ENCODE peak calls at places on chromosome 12, in four cellular contexts. D is activated CD8-positive, alpha-beta T cell treated with anti-CD3 and anti-CD28 coated beads for 36 hours; F is GM04503; M is upper lobe of right lung. W is an unnamed sample.

GRCh38 chr12:111322336-111323250 is 46.3 kb downstream of the PHETA1 start:
- DNase-seq in D (no peak), F (no peak), M (no peak), W (peak)

GRCh38 chr12:10959777-10960176 is 20.7 kb upstream of the TAS2R14 start:
- DNase-seq in D (peak), F (no peak), M (no peak), W (no peak)

GRCh38 chr12:84986586-84986985 is 49.5 kb downstream of the TSPAN19 start:
- DNase-seq in D (no peak), F (no peak), M (no peak), W (no peak)

GRCh38 chr12:131816495-131816894 is 11.7 kb upstream of the MMP17 start:
- DNase-seq in D (no peak), F (no peak), M (no peak), W (no peak)

GRCh38 chr12:131869871-131870418 is 24.5 kb upstream of the ULK1 start:
- DNase-seq in D (no peak), F (peak), M (no peak), W (peak)

GRCh38 chr12:101039848-101040531 is 170.0 kb downstream of the SLC5A8 start:
- DNase-seq in D (no peak), F (no peak), M (no peak), W (no peak)

GRCh38 chr12:119154435-119154818 is 24.3 kb upstream of the HSPB8 start:
- DNase-seq in D (peak), F (no peak), M (no peak), W (no peak)

GRCh38 chr12:62481843-62482540 is 15.4 kb downstream of the MON2 start:
- DNase-seq in D (no peak), F (no peak), M (no peak), W (no peak)

GRCh38 chr12:12091977-12092663 is 21.4 kb downstream of the BCL2L14 start:
- DNase-seq in D (no peak), F (no peak), M (no peak), W (no peak)

GRCh38 chr12:50221228-50222008 is 54.2 kb upstream of the CERS5 start:
- DNase-seq in D (no peak), F (peak), M (no peak), W (no peak)

GRCh38 chr12:42589465-42590323 is at the start of gene PRICKLE1:
- DNase-seq in D (peak), F (no peak), M (peak), W (peak)

GRCh38 chr12:53532026-53532425 is 24.7 kb upstream of the NPFF start:
- DNase-seq in D (no peak), F (no peak), M (no peak), W (no peak)

GRCh38 chr12:42086021-42086420 is 58.7 kb downstream of the GXYLT1 start:
- DNase-seq in D (no peak), F (no peak), M (no peak), W (no peak)

GRCh38 chr12:122225683-122226365 is at the start of gene DIABLO:
- DNase-seq in D (peak), F (peak), M (peak), W (peak)

GRCh38 chr12:56234746-56235436 is 5.0 kb downstream of the SLC39A5 start:
- DNase-seq in D (no peak), F (no peak), M (no peak), W (no peak)

GRCh38 chr12:78622529-78623221 is 241.9 kb upstream of the SYT1 start:
- DNase-seq in D (no peak), F (no peak), M (no peak), W (no peak)

GRCh38 chr12:49309361-49309760 is 13.7 kb upstream of the TROAP start:
- DNase-seq in D (no peak), F (no peak), M (peak), W (no peak)

GRCh38 chr12:32051511-32052299 is 54.9 kb upstream of the BICD1 start:
- DNase-seq in D (peak), F (peak), M (no peak), W (no peak)

GRCh38 chr12:106247731-106248176 is at the start of gene CKAP4:
- DNase-seq in D (peak), F (peak), M (peak), W (peak)

GRCh38 chr12:81212996-81213696 is 135.3 kb downstream of the ACSS3 start:
- DNase-seq in D (no peak), F (no peak), M (no peak), W (no peak)

GRCh38 chr12:46908236-46908935 is 82.6 kb upstream of the SLC38A4 start:
- DNase-seq in D (no peak), F (no peak), M (no peak), W (no peak)

GRCh38 chr12:95385646-95386045 is 88.3 kb upstream of the METAP2 start:
- DNase-seq in D (no peak), F (no peak), M (no peak), W (no peak)

GRCh38 chr12:101780599-101780998 is 41.3 kb upstream of the SYCP3 start:
- DNase-seq in D (no peak), F (no peak), M (no peak), W (no peak)

GRCh38 chr12:12539411-12539810 is 23.3 kb downstream of the DUSP16 start:
- DNase-seq in D (no peak), F (no peak), M (no peak), W (no peak)

GRCh38 chr12:84964048-84964447 is 51.4 kb upstream of the SLC6A15 start:
- DNase-seq in D (no peak), F (no peak), M (no peak), W (no peak)

GRCh38 chr12:123098780-123099179 is 52.1 kb downstream of the PITPNM2 start:
- DNase-seq in D (no peak), F (no peak), M (no peak), W (no peak)

GRCh38 chr12:42794811-42795210 is 205.3 kb upstream of the PRICKLE1 start:
- DNase-seq in D (no peak), F (no peak), M (no peak), W (no peak)

GRCh38 chr12:60052483-60052882 is 456.7 kb downstream of the SLC16A7 start:
- DNase-seq in D (no peak), F (no peak), M (no peak), W (no peak)

GRCh38 chr12:123571343-123571813 is 13.0 kb upstream of the TMED2 start:
- DNase-seq in D (no peak), F (peak), M (no peak), W (peak)

GRCh38 chr12:58395470-58395869 is 454.1 kb downstream of the ATP23 start:
- DNase-seq in D (no peak), F (no peak), M (no peak), W (no peak)

GRCh38 chr12:57755454-57756372 is 810 bp downstream of the MARCHF9 start:
- DNase-seq in D (peak), F (no peak), M (peak), W (peak)

GRCh38 chr12:49673446-49674317 is 33.5 kb downstream of the FMNL3 start:
- DNase-seq in D (no peak), F (peak), M (peak), W (peak)

GRCh38 chr12:50734409-50735263 is 29.3 kb upstream of the ATF1 start:
- DNase-seq in D (peak), F (no peak), M (no peak), W (no peak)

GRCh38 chr12:52659395-52659794 is 7.4 kb upstream of the KRT2 start:
- DNase-seq in D (no peak), F (no peak), M (no peak), W (no peak)